ENCODE peak calls at places on chromosomes 1 and 21, in ten cellular contexts. One of them, this sample, is unnamed.

GRCh38 chr1:110472546-110472945 is 21.6 kb downstream of the PROK1 start:
- DNase-seq in K562: no peak
- DNase-seq in H1: no peak
- DNase-seq in SK-N-SH: no peak
- DNase-seq in endothelial cell of umbilical vein: no peak
- DNase-seq in GM12878: no peak
- DNase-seq in HepG2: no peak
- DNase-seq in A549: no peak
- DNase-seq in HCT116: no peak
- DNase-seq in WTC11: no peak
- DNase-seq in this sample: no peak

GRCh38 chr1:31782066-31782762 is 18.1 kb upstream of the ADGRB2 start:
- DNase-seq in SK-N-SH: peak
- DNase-seq in H1: no peak
- DNase-seq in endothelial cell of umbilical vein: no peak
- DNase-seq in WTC11: no peak
- DNase-seq in K562: no peak
- DNase-seq in GM12878: no peak
- DNase-seq in A549: no peak
- DNase-seq in HCT116: no peak
- DNase-seq in HepG2: no peak
- DNase-seq in this sample: no peak

GRCh38 chr1:244254467-244254866 is 197.2 kb downstream of the ADSS2 start:
- DNase-seq in A549: no peak
- DNase-seq in WTC11: no peak
- DNase-seq in SK-N-SH: no peak
- DNase-seq in HepG2: no peak
- DNase-seq in K562: no peak
- DNase-seq in endothelial cell of umbilical vein: no peak
- DNase-seq in H1: no peak
- DNase-seq in GM12878: no peak
- DNase-seq in HCT116: no peak
- DNase-seq in this sample: peak

GRCh38 chr1:246566808-246567154 is 525 bp downstream of the CNST start:
- DNase-seq in H1: no peak
- DNase-seq in SK-N-SH: no peak
- DNase-seq in HCT116: no peak
- DNase-seq in endothelial cell of umbilical vein: no peak
- DNase-seq in K562: peak
- DNase-seq in A549: no peak
- DNase-seq in GM12878: no peak
- DNase-seq in HepG2: no peak
- DNase-seq in WTC11: no peak
- DNase-seq in this sample: no peak

GRCh38 chr1:205915354-205915990 is 27.8 kb downstream of the SLC26A9 start:
- DNase-seq in SK-N-SH: no peak
- DNase-seq in HCT116: no peak
- DNase-seq in HepG2: no peak
- DNase-seq in endothelial cell of umbilical vein: no peak
- DNase-seq in WTC11: no peak
- DNase-seq in H1: no peak
- DNase-seq in A549: no peak
- DNase-seq in K562: no peak
- DNase-seq in GM12878: no peak
- DNase-seq in this sample: no peak

GRCh38 chr1:41884256-41885240 is 34.2 kb downstream of the HIVEP3 start:
- DNase-seq in A549: no peak
- DNase-seq in H1: no peak
- DNase-seq in WTC11: no peak
- DNase-seq in GM12878: no peak
- DNase-seq in HepG2: no peak
- DNase-seq in K562: no peak
- DNase-seq in endothelial cell of umbilical vein: no peak
- DNase-seq in SK-N-SH: no peak
- DNase-seq in HCT116: no peak
- DNase-seq in this sample: no peak

GRCh38 chr1:231734417-231734816 is 107.8 kb downstream of the DISC1 start:
- DNase-seq in WTC11: no peak
- DNase-seq in K562: no peak
- DNase-seq in endothelial cell of umbilical vein: no peak
- DNase-seq in H1: no peak
- DNase-seq in GM12878: no peak
- DNase-seq in SK-N-SH: no peak
- DNase-seq in A549: no peak
- DNase-seq in HepG2: no peak
- DNase-seq in HCT116: no peak
- DNase-seq in this sample: no peak

GRCh38 chr1:182366596-182366995 is 25.0 kb downstream of the GLUL start:
- DNase-seq in SK-N-SH: no peak
- DNase-seq in endothelial cell of umbilical vein: no peak
- DNase-seq in K562: no peak
- DNase-seq in A549: no peak
- DNase-seq in H1: no peak
- DNase-seq in HepG2: no peak
- DNase-seq in HCT116: no peak
- DNase-seq in GM12878: no peak
- DNase-seq in WTC11: no peak
- DNase-seq in this sample: no peak

GRCh38 chr1:205144751-205145150 is 23.0 kb upstream of the RBBP5 start:
- DNase-seq in HepG2: peak
- DNase-seq in K562: no peak
- DNase-seq in GM12878: no peak
- DNase-seq in endothelial cell of umbilical vein: peak
- DNase-seq in WTC11: no peak
- DNase-seq in HCT116: no peak
- DNase-seq in A549: no peak
- DNase-seq in SK-N-SH: no peak
- DNase-seq in H1: no peak
- DNase-seq in this sample: no peak

GRCh38 chr1:7552402-7552801 is 218.7 kb upstream of the VAMP3 start:
- DNase-seq in GM12878: no peak
- DNase-seq in H1: no peak
- DNase-seq in HCT116: no peak
- DNase-seq in endothelial cell of umbilical vein: peak
- DNase-seq in SK-N-SH: no peak
- DNase-seq in HepG2: no peak
- DNase-seq in A549: no peak
- DNase-seq in K562: no peak
- DNase-seq in WTC11: no peak
- DNase-seq in this sample: peak

GRCh38 chr1:173527151-173527826 is 50.2 kb downstream of the PRDX6 start:
- DNase-seq in H1: no peak
- DNase-seq in A549: no peak
- DNase-seq in HCT116: no peak
- DNase-seq in SK-N-SH: peak
- DNase-seq in K562: peak
- DNase-seq in WTC11: no peak
- DNase-seq in HepG2: no peak
- DNase-seq in GM12878: no peak
- DNase-seq in endothelial cell of umbilical vein: no peak
- DNase-seq in this sample: no peak

GRCh38 chr21:19228241-19228640 is 824.7 kb upstream of the TMPRSS15 start:
- DNase-seq in H1: no peak
- DNase-seq in SK-N-SH: no peak
- DNase-seq in endothelial cell of umbilical vein: no peak
- DNase-seq in GM12878: no peak
- DNase-seq in HCT116: no peak
- DNase-seq in A549: no peak
- DNase-seq in HepG2: no peak
- DNase-seq in WTC11: no peak
- DNase-seq in K562: no peak
- DNase-seq in this sample: no peak

GRCh38 chr1:12457771-12458170 is 160.2 kb downstream of the DHRS3 start:
- DNase-seq in HCT116: no peak
- DNase-seq in K562: no peak
- DNase-seq in WTC11: no peak
- DNase-seq in SK-N-SH: no peak
- DNase-seq in A549: no peak
- DNase-seq in GM12878: no peak
- DNase-seq in endothelial cell of umbilical vein: no peak
- DNase-seq in HepG2: no peak
- DNase-seq in H1: no peak
- DNase-seq in this sample: no peak

GRCh38 chr1:153532161-153532560 is 3.6 kb downstream of the S100A6 start:
- DNase-seq in H1: no peak
- DNase-seq in HepG2: no peak
- DNase-seq in K562: no peak
- DNase-seq in WTC11: no peak
- DNase-seq in A549: no peak
- DNase-seq in HCT116: no peak
- DNase-seq in SK-N-SH: no peak
- DNase-seq in endothelial cell of umbilical vein: peak
- DNase-seq in GM12878: no peak
- DNase-seq in this sample: peak

GRCh38 chr1:150089846-150090520 is 22.4 kb downstream of the VPS45 start:
- DNase-seq in SK-N-SH: no peak
- DNase-seq in H1: no peak
- DNase-seq in A549: no peak
- DNase-seq in HepG2: no peak
- DNase-seq in HCT116: no peak
- DNase-seq in GM12878: peak
- DNase-seq in endothelial cell of umbilical vein: no peak
- DNase-seq in WTC11: no peak
- DNase-seq in K562: no peak
- DNase-seq in this sample: peak

GRCh38 chr1:44074415-44074814 is 43.2 kb upstream of the SLC6A9 start:
- DNase-seq in SK-N-SH: no peak
- DNase-seq in H1: no peak
- DNase-seq in WTC11: no peak
- DNase-seq in K562: no peak
- DNase-seq in HCT116: no peak
- DNase-seq in HepG2: no peak
- DNase-seq in A549: no peak
- DNase-seq in endothelial cell of umbilical vein: no peak
- DNase-seq in GM12878: no peak
- DNase-seq in this sample: no peak

DNA sequence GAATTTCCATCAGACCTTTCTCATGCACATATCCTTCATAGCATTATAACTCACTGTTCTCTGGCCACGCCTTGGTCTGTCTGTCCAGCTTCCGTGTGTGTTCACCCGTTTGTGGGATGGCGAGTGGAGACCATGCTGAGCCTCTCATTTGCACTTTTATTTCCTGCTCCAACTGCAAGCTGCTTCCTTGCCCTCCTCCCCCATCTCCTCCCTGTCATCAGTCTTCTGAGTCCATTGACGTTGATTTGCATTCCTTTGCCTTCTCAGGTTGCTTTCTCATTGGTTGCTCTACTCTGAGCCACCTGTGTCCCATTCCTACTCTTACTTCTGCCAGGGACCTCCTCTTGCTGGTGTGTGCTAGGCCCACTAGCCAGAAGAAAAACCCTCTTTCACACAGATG is 146.4 kb downstream of the NOS1AP start:
- DNase-seq in endothelial cell of umbilical vein: peak
- DNase-seq in HepG2: no peak
- DNase-seq in HCT116: no peak
- DNase-seq in H1: no peak
- DNase-seq in GM12878: no peak
- DNase-seq in SK-N-SH: no peak
- DNase-seq in K562: no peak
- DNase-seq in A549: peak
- DNase-seq in WTC11: no peak
- DNase-seq in this sample: no peak
- TF ChIP-seq MAX in endothelial cell of umbilical vein: no peak
- TF ChIP-seq MAX in HepG2: no peak
- TF ChIP-seq MAX in HCT116: no peak
- TF ChIP-seq MAX in H1: no peak
- TF ChIP-seq MAX in GM12878: no peak
- TF ChIP-seq MAX in SK-N-SH: no peak
- TF ChIP-seq MAX in K562: no peak
- TF ChIP-seq MAX in A549: no peak
- TF ChIP-seq MAX in WTC11: no peak
- TF ChIP-seq MAX in this sample: no peak

DNA sequence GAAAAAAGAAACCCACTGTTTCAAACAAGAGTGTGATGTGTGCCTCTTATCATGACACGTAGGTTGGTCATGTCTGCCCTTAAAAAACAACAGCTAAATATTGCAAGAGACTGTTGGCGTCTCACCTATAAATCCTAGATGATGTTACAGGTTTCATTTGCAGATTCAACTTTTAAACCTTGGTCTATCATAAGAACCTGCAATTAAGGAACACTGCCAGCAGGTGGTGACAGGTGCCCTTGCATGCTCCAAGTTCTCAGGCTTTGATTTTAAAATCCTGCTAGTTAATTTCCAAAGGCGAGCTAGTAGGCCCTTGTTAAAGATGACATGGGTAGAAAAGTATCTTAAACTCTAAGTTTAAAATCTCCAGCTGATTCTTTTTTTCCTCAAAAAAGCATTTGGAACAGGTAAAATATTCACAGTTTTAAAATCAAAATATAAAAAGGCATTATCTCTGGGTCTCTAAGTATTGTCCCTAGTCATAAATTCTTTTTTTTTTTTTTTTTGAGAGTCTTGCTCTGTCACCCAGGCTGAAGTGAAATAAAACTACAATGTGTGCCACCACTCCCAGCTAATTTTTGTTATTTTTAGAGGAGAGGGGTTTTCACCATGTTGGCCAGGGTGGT is 39.1 kb downstream of the CLSTN1 start:
- DNase-seq in endothelial cell of umbilical vein: peak
- DNase-seq in WTC11: peak
- DNase-seq in H1: no peak
- DNase-seq in HCT116: peak
- DNase-seq in HepG2: peak
- DNase-seq in K562: peak
- DNase-seq in SK-N-SH: peak
- DNase-seq in GM12878: peak
- DNase-seq in A549: peak
- DNase-seq in this sample: peak
- TF ChIP-seq CTCF in endothelial cell of umbilical vein: peak
- TF ChIP-seq CTCF in WTC11: peak
- TF ChIP-seq CTCF in H1: peak
- TF ChIP-seq CTCF in HCT116: peak
- TF ChIP-seq CTCF in HepG2: peak
- TF ChIP-seq CTCF in K562: peak
- TF ChIP-seq CTCF in SK-N-SH: peak
- TF ChIP-seq CTCF in GM12878: peak
- TF ChIP-seq CTCF in A549: peak
- TF ChIP-seq CTCF in this sample: peak

GRCh38 chr1:112828716-112829115 is 113.6 kb upstream of the PPM1J start:
- DNase-seq in WTC11: no peak
- DNase-seq in HCT116: no peak
- DNase-seq in HepG2: no peak
- DNase-seq in H1: no peak
- DNase-seq in GM12878: no peak
- DNase-seq in K562: no peak
- DNase-seq in A549: no peak
- DNase-seq in endothelial cell of umbilical vein: no peak
- DNase-seq in SK-N-SH: no peak
- DNase-seq in this sample: no peak

GRCh38 chr1:112826217-112826944 is 111.2 kb upstream of the PPM1J start:
- DNase-seq in GM12878: no peak
- DNase-seq in endothelial cell of umbilical vein: no peak
- DNase-seq in A549: no peak
- DNase-seq in SK-N-SH: no peak
- DNase-seq in K562: no peak
- DNase-seq in H1: no peak
- DNase-seq in HepG2: no peak
- DNase-seq in HCT116: no peak
- DNase-seq in WTC11: no peak
- DNase-seq in this sample: no peak
- TF ChIP-seq MAX in GM12878: no peak
- TF ChIP-seq MAX in endothelial cell of umbilical vein: no peak
- TF ChIP-seq MAX in A549: no peak
- TF ChIP-seq MAX in SK-N-SH: no peak
- TF ChIP-seq MAX in K562: no peak
- TF ChIP-seq MAX in H1: no peak
- TF ChIP-seq MAX in HepG2: no peak
- TF ChIP-seq MAX in HCT116: no peak
- TF ChIP-seq MAX in WTC11: no peak
- TF ChIP-seq MAX in this sample: no peak

GRCh38 chr1:37509181-37509580 is 5.4 kb downstream of the MEAF6 start:
- DNase-seq in A549: peak
- DNase-seq in endothelial cell of umbilical vein: no peak
- DNase-seq in K562: peak
- DNase-seq in WTC11: no peak
- DNase-seq in GM12878: no peak
- DNase-seq in HCT116: no peak
- DNase-seq in SK-N-SH: peak
- DNase-seq in H1: no peak
- DNase-seq in HepG2: peak
- DNase-seq in this sample: peak
- TF ChIP-seq CTCF in A549: peak
- TF ChIP-seq CTCF in endothelial cell of umbilical vein: no peak
- TF ChIP-seq CTCF in K562: peak
- TF ChIP-seq CTCF in WTC11: no peak
- TF ChIP-seq CTCF in GM12878: peak
- TF ChIP-seq CTCF in HCT116: peak
- TF ChIP-seq CTCF in SK-N-SH: peak
- TF ChIP-seq CTCF in H1: peak
- TF ChIP-seq CTCF in HepG2: no peak
- TF ChIP-seq CTCF in this sample: no peak

This sample was measured in NB4.